ENCODE peak calls at places on chromosomes 2 and 18, in four cellular contexts. M is right atrium auricular region, Z is AG10803, S is left ventricle myocardium inferior. H is an unnamed sample.

GRCh38 chr2:218861645-218862318 is 2.2 kb downstream of the WNT6 start:
- DNase-seq in S (no peak), Z (no peak), M (no peak), H (no peak)

GRCh38 chr18:63016270-63016669 is 300.9 kb downstream of the PHLPP1 start:
- DNase-seq in S (no peak), M (no peak), Z (peak; percentile 64), H (peak; percentile 32)

GRCh38 chr2:170340693-170341068 is 162.7 kb downstream of the MYO3B start:
- DNase-seq in S (no peak), Z (no peak), M (no peak), H (no peak)

GRCh38 chr2:69576895-69577294 is 66.6 kb downstream of the AAK1 start:
- DNase-seq in M (no peak), Z (peak; percentile 74), S (no peak), H (no peak)

GRCh38 chr2:46125798-46126197 is 171.4 kb upstream of the EPAS1 start:
- DNase-seq in M (no peak), S (no peak), Z (no peak), H (no peak)

GRCh38 chr18:79988925-79989361 is 580 bp upstream of the TXNL4A start:
- DNase-seq in M (peak; percentile 65), Z (peak; percentile 62), S (peak; percentile 25), H (no peak)

GRCh38 chr2:84939426-84940087 is 31.4 kb upstream of the KCMF1 start:
- DNase-seq in M (no peak), Z (no peak), S (no peak), H (no peak)

GRCh38 chr18:79393181-79393598 is 2.5 kb upstream of the NFATC1 start:
- DNase-seq in M (peak; percentile 66), Z (peak; percentile 26), S (no peak), H (no peak)

GRCh38 chr2:234363011-234363487 is 133.8 kb downstream of the ARL4C start:
- DNase-seq in M (no peak), S (no peak), Z (peak; percentile 70), H (no peak)

GRCh38 chr2:3730646-3731045 is 27.3 kb downstream of the DCDC2C start:
- DNase-seq in Z (peak; percentile 9), S (no peak), M (no peak), H (no peak)

GRCh38 chr2:81528852-81529480 is 1224.4 kb upstream of the LRRTM1 start:
- DNase-seq in S (no peak), Z (no peak), M (no peak), H (no peak)

GRCh38 chr2:145635706-145636427 is 1115.9 kb upstream of the ZEB2 start:
- DNase-seq in M (no peak), Z (no peak), S (no peak), H (no peak)

GRCh38 chr2:231197741-231198290 is 615 bp upstream of the ARMC9 start:
- DNase-seq in S (no peak), M (no peak), Z (no peak), H (no peak)

GRCh38 chr2:86703704-86704370 is 16.3 kb upstream of the RMND5A start:
- DNase-seq in Z (peak; percentile 77), M (no peak), S (peak; percentile 39), H (no peak)

GRCh38 chr2:152166633-152167032 is 8.9 kb downstream of the STAM2 start:
- DNase-seq in M (no peak), S (no peak), Z (peak; percentile 20), H (no peak)

GRCh38 chr18:9779630-9780029 is 71.5 kb downstream of the RAB31 start:
- DNase-seq in S (no peak), M (no peak), Z (peak; percentile 36), H (no peak)

GRCh38 chr18:63890226-63890949 is 2.9 kb downstream of the SERPINB2 start:
- DNase-seq in Z (no peak), S (no peak), M (no peak), H (no peak)

GRCh38 chr2:102449370-102449974 is 23.6 kb upstream of the SLC9A4 start:
- DNase-seq in M (no peak), S (no peak), Z (peak; percentile 40), H (peak; percentile 71)

GRCh38 chr18:12657048-12657848 is 659 bp downstream of the SPIRE1 start:
- DNase-seq in S (peak; percentile 58), Z (peak; percentile 51), M (no peak), H (peak; percentile 66)

GRCh38 chr2:36965751-36966369 is 476 bp downstream of the STRN start:
- DNase-seq in S (peak; percentile 59), Z (no peak), M (no peak), H (peak; percentile 71)

GRCh38 chr2:65214361-65214760 is 13.3 kb upstream of the ACTR2 start:
- DNase-seq in S (no peak), Z (no peak), M (no peak), H (no peak)

GRCh38 chr18:41977233-41977632 is 22.2 kb downstream of the PIK3C3 start:
- DNase-seq in M (no peak), S (no peak), Z (no peak), H (no peak)

GRCh38 chr2:69518836-69519235 is 81.6 kb upstream of the NFU1 start:
- DNase-seq in S (no peak), Z (no peak), M (no peak), H (peak; percentile 19)

GRCh38 chr2:231182500-231182899 is 15.9 kb upstream of the ARMC9 start:
- DNase-seq in Z (no peak), S (no peak), M (no peak), H (no peak)

GRCh38 chr2:221969087-221969829 is 329.5 kb downstream of the PAX3 start:
- DNase-seq in M (no peak), Z (peak; percentile 49), S (no peak), H (no peak)

GRCh38 chr2:17479875-17480274 is 38.4 kb downstream of the RAD51AP2 start:
- DNase-seq in M (no peak), Z (no peak), S (no peak), H (no peak)

GRCh38 chr2:102369866-102370265 is 14.3 kb downstream of the IL18R1 start:
- DNase-seq in M (no peak), Z (no peak), S (no peak), H (no peak)

DNA sequence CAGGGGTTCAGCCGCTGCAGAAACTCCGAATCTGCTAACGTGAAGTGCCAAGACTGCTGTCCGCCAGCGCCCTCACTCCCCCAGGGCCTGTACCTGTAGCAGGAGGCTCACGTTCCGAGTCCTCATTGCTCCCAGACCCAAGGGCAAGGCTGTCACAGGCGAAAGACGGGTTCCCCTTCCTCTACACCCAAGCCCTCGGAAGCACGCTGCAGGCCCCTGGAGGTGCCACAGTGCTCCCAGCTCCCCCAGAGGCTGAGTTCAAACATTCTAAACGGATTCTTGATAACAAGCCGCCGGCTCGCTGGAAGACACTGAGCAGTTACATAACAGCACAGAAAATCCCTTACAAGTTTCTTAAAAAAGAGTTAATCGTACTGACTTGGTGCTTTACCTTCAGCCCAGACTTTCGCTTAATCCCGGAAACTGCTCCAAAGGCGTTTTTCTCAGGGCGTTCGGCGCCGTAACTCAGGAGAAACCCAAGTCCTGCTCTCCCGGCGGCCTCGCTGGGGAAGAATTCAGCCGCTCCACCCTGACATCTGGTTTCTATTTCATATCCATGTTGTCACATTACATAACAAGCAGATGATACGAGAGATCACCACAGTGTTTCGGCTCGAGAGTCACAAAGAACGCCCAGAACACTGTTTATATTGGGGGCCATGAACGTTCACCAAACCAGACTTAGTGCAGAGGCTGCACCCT is 92.0 kb downstream of the HDAC4 start:
- DNase-seq in S (peak; percentile 53), M (no peak), Z (peak; percentile 80), H (no peak)
- TF ChIP-seq CTCF in S (no peak), M (no peak), Z (peak; percentile 29), H (no peak)

DNA sequence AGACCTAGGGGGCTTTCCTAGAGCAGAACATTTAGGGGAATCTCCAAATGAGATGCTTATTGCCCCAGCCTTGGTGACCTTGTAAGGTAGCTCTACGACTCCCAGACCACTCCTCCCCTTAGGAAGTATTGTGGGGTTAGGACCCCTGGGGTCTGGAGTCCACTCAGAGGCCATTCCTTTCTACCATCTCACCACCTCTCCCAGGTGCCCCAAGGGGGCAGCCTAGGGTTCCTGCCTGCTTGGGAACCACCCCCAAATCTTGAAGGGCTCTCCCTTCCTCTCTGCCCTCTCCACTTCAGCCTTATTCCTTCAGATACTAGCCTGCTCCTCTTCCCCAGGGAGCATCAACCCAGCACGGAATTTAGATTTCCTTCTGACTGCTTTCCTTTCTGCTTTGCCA is 17.5 kb upstream of the EXOC6B start:
- DNase-seq in M (no peak), S (no peak), Z (no peak), H (no peak)
- TF ChIP-seq CTCF in M (no peak), S (no peak), Z (no peak), H (no peak)

GRCh38 chr2:143514413-143514812 is 385.2 kb downstream of the ARHGAP15 start:
- DNase-seq in M (no peak), Z (peak; percentile 85), S (no peak), H (no peak)
- TF ChIP-seq CTCF in M (no peak), Z (no peak), S (no peak), H (no peak)

DNA sequence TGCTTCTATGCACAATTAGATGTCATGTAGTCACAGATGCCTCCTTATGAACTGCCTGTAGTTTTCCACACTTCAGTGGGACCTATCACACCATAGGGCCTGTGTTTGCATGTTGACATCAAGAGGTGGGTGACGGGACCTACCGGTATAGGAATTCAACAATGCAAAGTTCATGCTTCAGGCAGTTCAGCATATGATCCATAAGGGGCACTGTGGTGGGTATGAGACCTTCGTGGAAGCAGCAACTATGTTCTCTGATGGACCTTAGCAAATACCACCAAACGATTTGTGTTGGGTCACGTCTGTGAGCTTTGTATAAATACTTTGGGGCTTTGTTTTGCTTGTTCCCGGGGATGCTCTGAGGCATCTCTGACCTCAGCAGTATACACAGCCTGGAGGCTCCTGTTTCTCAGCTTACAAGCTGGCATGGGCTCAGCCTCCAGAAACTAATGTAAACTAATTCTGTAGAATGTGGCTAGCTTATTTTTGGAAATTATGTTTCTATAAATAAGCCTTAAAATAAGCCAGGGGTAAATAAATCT is 111.6 kb downstream of the DTNA start:
- DNase-seq in M (no peak), S (no peak), Z (no peak), H (no peak)
- TF ChIP-seq CTCF in M (no peak), S (no peak), Z (no peak), H (no peak)

DNA sequence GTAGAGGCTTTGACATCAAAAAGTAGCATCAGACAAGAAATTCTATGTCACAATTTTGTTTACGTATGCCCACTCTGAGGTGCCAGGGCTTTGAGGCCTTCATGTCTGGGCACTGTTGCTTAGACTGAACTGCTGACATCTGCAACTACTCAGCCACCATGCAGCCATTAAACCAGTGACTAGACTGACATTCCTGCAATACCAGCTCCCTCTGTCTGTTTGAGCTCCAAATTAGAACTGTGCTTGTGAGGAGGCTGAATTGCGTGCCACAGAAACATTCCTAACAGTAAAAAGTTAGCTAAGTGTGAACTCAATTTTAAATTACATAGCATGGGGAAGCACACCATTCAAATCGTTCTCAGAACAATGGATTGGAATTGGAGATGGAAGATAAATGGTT is 163.2 kb downstream of the INSIG2 start:
- DNase-seq in M (no peak), Z (peak; percentile 97), S (no peak), H (no peak)
- TF ChIP-seq CTCF in M (no peak), Z (peak; percentile 16), S (no peak), H (no peak)

DNA sequence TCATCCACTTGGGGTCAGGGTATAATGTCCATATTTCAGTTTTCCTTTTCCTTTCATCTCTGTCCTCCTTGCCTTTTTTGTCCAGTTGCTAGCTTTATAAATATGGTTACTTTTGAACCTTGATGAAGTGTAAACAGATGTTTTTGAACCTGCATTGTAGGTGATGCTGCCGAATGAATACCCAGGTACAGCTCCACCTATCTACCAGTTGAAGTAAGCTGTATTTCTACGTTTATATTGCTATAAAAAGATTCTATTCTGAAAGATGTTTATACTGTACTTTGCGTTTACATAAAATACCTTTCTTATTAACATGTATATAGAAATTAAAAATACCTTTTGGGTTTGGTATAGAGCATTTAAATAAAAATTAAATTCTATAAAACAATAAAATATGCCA is 2.2 kb downstream of the IMPACT start:
- DNase-seq in Z (no peak), M (no peak), S (no peak), H (no peak)
- TF ChIP-seq CTCF in Z (no peak), M (no peak), S (no peak), H (no peak)

GRCh38 chr2:64018715-64019082 is 529 bp downstream of the VPS54 start:
- DNase-seq in S (peak; percentile 53), Z (peak; percentile 38), M (no peak), H (peak; percentile 55)
- TF ChIP-seq CTCF in S (no peak), Z (no peak), M (no peak), H (no peak)